ENCODE peak calls at places on chromosomes 1 and 21, in five cellular contexts. N, R, B, Z and H are unnamed samples. For H3K27me3 and H3K36me3, the result is how much of the 10 kb centered on the place peaks cover.

GRCh38 chr1:184556665-184557064 is 169.8 kb downstream of the C1orf21 start:
- DNase-seq in N (no peak), R (no peak), B (no peak), Z (no peak), H (no peak)

GRCh38 chr1:220094016-220094911 is at the start of gene IARS2:
- DNase-seq in N (peak), R (peak), B (peak), Z (peak), H (peak)

GRCh38 chr1:902802-903201 is 20.9 kb upstream of the SAMD11 start:
- DNase-seq in N (no peak), R (no peak), B (no peak), Z (no peak), H (no peak)

GRCh38 chr1:65165269-65166002 is 17.4 kb downstream of the AK4 start:
- DNase-seq in N (no peak), R (no peak), B (no peak), Z (no peak), H (no peak)

GRCh38 chr1:154945962-154946850 is 9.7 kb upstream of the PMVK start:
- DNase-seq in N (no peak), R (no peak), B (no peak), Z (no peak), H (no peak)

GRCh38 chr1:225509376-225509707 is 81.5 kb upstream of the LBR start:
- DNase-seq in N (no peak), R (no peak), B (no peak), Z (no peak), H (no peak)

GRCh38 chr1:237932806-237933205 is 42.1 kb upstream of the ZP4 start:
- DNase-seq in N (no peak), R (no peak), B (no peak), Z (no peak), H (no peak)

GRCh38 chr1:26127235-26128163 is 15.9 kb downstream of the PDIK1L start:
- DNase-seq in N (no peak), R (peak), B (no peak), Z (no peak), H (peak)

GRCh38 chr1:109768335-109768650 is 4.6 kb upstream of the EPS8L3 start:
- DNase-seq in N (peak), R (peak), B (no peak), Z (peak), H (no peak)

GRCh38 chr1:30778156-30778978 is 20.8 kb upstream of the LAPTM5 start:
- DNase-seq in N (peak), R (peak), B (no peak), Z (no peak), H (peak)

GRCh38 chr1:223837206-223837605 is 8.5 kb downstream of the TP53BP2 start:
- DNase-seq in N (no peak), R (no peak), B (no peak), Z (no peak), H (no peak)

GRCh38 chr21:33449650-33450049 is 30.1 kb downstream of the TMEM50B start:
- DNase-seq in N (no peak), R (no peak), B (no peak), Z (no peak), H (no peak)

DNA sequence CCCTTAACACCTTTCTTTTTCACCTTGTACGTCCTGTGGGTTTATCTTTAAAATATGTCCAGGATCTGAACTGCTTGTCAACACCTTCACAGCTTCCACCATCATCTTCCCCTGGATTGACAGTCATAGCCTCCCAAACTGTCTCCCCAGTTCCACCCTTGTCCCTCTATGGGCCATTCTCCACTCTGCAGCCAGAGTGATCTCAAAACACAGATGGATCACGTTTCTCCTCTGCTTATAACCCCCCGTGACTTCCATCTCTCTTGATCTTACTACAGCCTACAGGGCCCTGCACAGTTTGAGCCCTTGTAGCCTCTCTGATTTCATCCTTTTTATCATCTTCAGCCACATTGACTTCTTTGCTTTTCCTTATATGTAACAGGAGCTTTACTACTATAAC is 4.3 kb downstream of the INSRR start:
- DNase-seq in N (no peak), R (no peak), B (no peak), Z (no peak), H (no peak)
- H3K27me3 ChIP-seq in N (half or more), R (under half), B (under half), Z (under half), H (under half)

GRCh38 chr1:212984522-212985291 is 31.0 kb downstream of the ANGEL2 start:
- DNase-seq in N (no peak), R (no peak), B (no peak), Z (no peak), H (no peak)

GRCh38 chr1:212987702-212988322 is 27.9 kb downstream of the ANGEL2 start:
- DNase-seq in N (no peak), R (no peak), B (no peak), Z (no peak), H (no peak)

GRCh38 chr1:212990276-212990675 is 25.4 kb downstream of the ANGEL2 start:
- DNase-seq in N (no peak), R (no peak), B (no peak), Z (no peak), H (no peak)
- H3K36me3 ChIP-seq in N (half or more), R (under half), B (under half), Z (under half), H (under half)

GRCh38 chr1:103948526-103948925 is 198.8 kb downstream of the AMY1C start:
- DNase-seq in N (no peak), R (no peak), B (no peak), Z (no peak), H (no peak)
- H3K27me3 ChIP-seq in N (under half), R (under half), B (under half), Z (under half), H (under half)

GRCh38 chr1:12320516-12320915 is 90.7 kb downstream of the VPS13D start:
- DNase-seq in N (no peak), R (no peak), B (no peak), Z (no peak), H (no peak)

GRCh38 chr1:12316331-12316730 is 86.5 kb downstream of the VPS13D start:
- DNase-seq in N (no peak), R (no peak), B (no peak), Z (no peak), H (no peak)

GRCh38 chr1:12314328-12314903 is 84.6 kb downstream of the VPS13D start:
- DNase-seq in N (no peak), R (no peak), B (no peak), Z (no peak), H (no peak)

GRCh38 chr1:12309783-12310742 is 80.2 kb downstream of the VPS13D start:
- DNase-seq in N (no peak), R (no peak), B (no peak), Z (no peak), H (peak)

DNA sequence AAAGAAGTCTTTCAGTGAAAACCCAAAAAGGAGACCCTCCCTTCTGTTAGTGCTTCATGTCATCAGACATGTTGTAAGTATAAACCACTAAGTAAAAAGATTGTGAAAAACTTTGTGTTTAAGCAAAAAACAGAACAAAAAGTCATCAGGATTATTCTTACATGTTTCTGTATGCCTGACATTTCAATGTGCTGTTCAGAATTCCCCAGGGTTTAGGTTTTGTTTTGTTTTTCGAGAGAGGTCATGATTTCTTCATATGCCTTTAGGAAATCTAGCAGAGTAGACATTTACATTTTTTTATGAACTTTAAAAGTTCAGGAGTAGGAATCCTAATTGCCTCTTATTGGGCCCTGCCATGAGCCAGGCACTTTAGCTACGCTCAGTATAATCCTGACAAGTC is 85.3 kb downstream of the VPS13D start:
- DNase-seq in N (no peak), R (no peak), B (no peak), Z (no peak), H (no peak)
- H3K36me3 ChIP-seq in N (half or more), R (under half), B (half or more), Z (under half), H (under half)

GRCh38 chr1:205456383-205456867 is 580 bp upstream of the BLACAT1 start:
- DNase-seq in N (peak), R (no peak), B (no peak), Z (no peak), H (no peak)
- H3K27me3 ChIP-seq in N (half or more), R (under half), B (half or more), Z (under half), H (half or more)

GRCh38 chr1:206479164-206480125 is 9.2 kb downstream of the IKBKE start:
- DNase-seq in N (no peak), R (peak), B (no peak), Z (peak), H (peak)
- H3K36me3 ChIP-seq in N (half or more), R (under half), B (under half), Z (under half), H (under half)

GRCh38 chr1:9201421-9202239 is 32.9 kb upstream of the H6PD start:
- DNase-seq in N (no peak), R (peak), B (no peak), Z (peak), H (no peak)

GRCh38 chr1:9196129-9197040 is 38.2 kb upstream of the H6PD start:
- DNase-seq in N (peak), R (peak), B (no peak), Z (peak), H (peak)

GRCh38 chr1:9197186-9198099 is 37.1 kb upstream of the H6PD start:
- DNase-seq in N (no peak), R (no peak), B (no peak), Z (no peak), H (no peak)

GRCh38 chr1:9200441-9200840 is 34.1 kb upstream of the H6PD start:
- DNase-seq in N (no peak), R (no peak), B (no peak), Z (no peak), H (no peak)

GRCh38 chr1:9198538-9199361 is 35.8 kb upstream of the H6PD start:
- DNase-seq in N (no peak), R (no peak), B (no peak), Z (no peak), H (no peak)
- H3K27me3 ChIP-seq in N (half or more), R (under half), B (under half), Z (under half), H (half or more)

DNA sequence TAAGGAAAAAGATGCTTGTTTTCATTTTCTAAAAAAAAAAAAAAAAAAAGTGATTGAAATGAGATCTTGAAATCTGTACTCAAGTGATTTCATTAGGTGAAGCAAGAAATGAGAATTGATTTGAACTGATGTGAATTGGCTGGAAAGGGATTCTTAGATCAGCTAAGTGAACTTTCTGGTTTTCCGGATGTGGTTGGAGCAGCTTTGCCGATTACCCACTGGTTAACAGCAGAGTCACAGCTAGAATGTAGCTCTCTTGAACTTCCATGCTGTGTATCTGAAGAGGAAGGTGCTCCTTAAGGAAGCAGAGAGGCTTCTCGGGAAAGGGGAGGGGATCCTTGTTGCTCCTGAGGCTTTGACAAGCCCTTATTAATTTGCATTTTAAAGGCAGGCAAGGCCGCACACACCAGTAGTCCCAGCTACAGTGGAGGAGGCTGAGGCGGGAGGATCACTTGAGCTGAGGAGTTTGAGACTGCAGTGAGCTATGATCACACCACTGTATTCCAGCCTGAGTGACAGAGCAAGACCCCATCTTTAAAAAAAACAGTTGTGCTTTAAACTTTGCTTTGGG is 28.7 kb upstream of the PWP2 start:
- DNase-seq in N (no peak), R (no peak), B (no peak), Z (no peak), H (no peak)
- H3K36me3 ChIP-seq in N (half or more), R (under half), B (half or more), Z (under half), H (under half)